ENCODE peak calls at places on chromosomes 5 and 9, in six cellular contexts. Z, Y, V, O, T and L are unnamed samples.

GRCh38 chr9:110255064-110255416 is 1.3 kb downstream of the TXN start:
- DNase-seq in Z (no peak), Y (no peak), V (no peak), O (no peak), T (no peak), L (peak; percentile 28)

GRCh38 chr9:137227057-137227852 is at the start of gene RNF224:
- DNase-seq in Z (peak; percentile 69), Y (peak; percentile 78), V (peak; percentile 73), O (peak; percentile 61), T (peak; percentile 97), L (peak; percentile 88)

GRCh38 chr5:163571755-163572154 is 66.3 kb downstream of the MAT2B start:
- DNase-seq in Z (no peak), Y (no peak), V (no peak), O (no peak), T (no peak), L (no peak)

GRCh38 chr5:170121321-170121720 is 15.6 kb downstream of the FOXI1 start:
- DNase-seq in Z (no peak), Y (no peak), V (no peak), O (no peak), T (no peak), L (no peak)

GRCh38 chr5:111072949-111073682 is 1.6 kb downstream of the TSLP start:
- DNase-seq in Z (no peak), Y (peak; percentile 11), V (peak; percentile 68), O (peak; percentile 31), T (peak; percentile 28), L (peak; percentile 61)

GRCh38 chr9:105359899-105360298 is 87.9 kb upstream of the FSD1L start:
- DNase-seq in Z (no peak), Y (no peak), V (no peak), O (no peak), T (no peak), L (no peak)

GRCh38 chr9:130845901-130846381 is 10.9 kb downstream of the ABL1 start:
- DNase-seq in Z (no peak), Y (peak; percentile 23), V (peak; percentile 99), O (no peak), T (no peak), L (no peak)

GRCh38 chr5:132001647-132002561 is 9.6 kb downstream of the ACSL6 start:
- DNase-seq in Z (peak; percentile 97), Y (no peak), V (no peak), O (no peak), T (no peak), L (no peak)

GRCh38 chr9:136247551-136247916 is 1.9 kb upstream of the QSOX2 start:
- DNase-seq in Z (no peak), Y (no peak), V (no peak), O (no peak), T (no peak), L (no peak)

GRCh38 chr5:176845392-176845713 is 35.0 kb downstream of the UNC5A start:
- DNase-seq in Z (no peak), Y (no peak), V (no peak), O (no peak), T (no peak), L (no peak)

GRCh38 chr9:37246825-37247224 is 126.5 kb downstream of the ZCCHC7 start:
- DNase-seq in Z (no peak), Y (no peak), V (no peak), O (no peak), T (no peak), L (no peak)

GRCh38 chr5:172683696-172684464 is 42.8 kb downstream of the NEURL1B start:
- DNase-seq in Z (no peak), Y (no peak), V (no peak), O (no peak), T (no peak), L (no peak)

GRCh38 chr5:165630211-165630866 is 2124.9 kb downstream of the MAT2B start:
- DNase-seq in Z (peak; percentile 46), Y (peak; percentile 7), V (peak; percentile 32), O (peak; percentile 60), T (peak; percentile 30), L (peak; percentile 15)

GRCh38 chr5:162231522-162231921 is 163.9 kb downstream of the GABRG2 start:
- DNase-seq in Z (no peak), Y (no peak), V (no peak), O (no peak), T (no peak), L (no peak)

GRCh38 chr5:142520885-142521284 is 165.0 kb downstream of the FGF1 start:
- DNase-seq in Z (no peak), Y (no peak), V (no peak), O (no peak), T (no peak), L (no peak)

GRCh38 chr5:123482258-123482657 is 29.7 kb upstream of the CSNK1G3 start:
- DNase-seq in Z (no peak), Y (no peak), V (no peak), O (no peak), T (no peak), L (no peak)

GRCh38 chr9:138013836-138014569 is 136.4 kb downstream of the CACNA1B start:
- DNase-seq in Z (no peak), Y (no peak), V (no peak), O (no peak), T (no peak), L (no peak)

GRCh38 chr9:99563364-99563763 is 258.3 kb upstream of the NR4A3 start:
- DNase-seq in Z (peak; percentile 2), Y (no peak), V (no peak), O (no peak), T (no peak), L (no peak)

GRCh38 chr5:10632110-10632903 is 68.4 kb downstream of the ANKRD33B start:
- DNase-seq in Z (no peak), Y (no peak), V (no peak), O (no peak), T (no peak), L (peak; percentile 53)

GRCh38 chr5:145969714-145970092 is 33.3 kb downstream of the SH3RF2 start:
- DNase-seq in Z (no peak), Y (no peak), V (no peak), O (no peak), T (no peak), L (no peak)

GRCh38 chr5:36027066-36027465 is 35.9 kb upstream of the UGT3A1 start:
- DNase-seq in Z (no peak), Y (no peak), V (no peak), O (no peak), T (no peak), L (no peak)

GRCh38 chr5:133192716-133193115 is 140.9 kb downstream of the HSPA4 start:
- DNase-seq in Z (no peak), Y (no peak), V (no peak), O (no peak), T (no peak), L (no peak)

GRCh38 chr5:92605591-92605990 is 975.4 kb downstream of the NR2F1-AS1 start:
- DNase-seq in Z (no peak), Y (no peak), V (no peak), O (no peak), T (no peak), L (no peak)

GRCh38 chr5:177553671-177554429 is 513 bp downstream of the FAM193B start:
- DNase-seq in Z (no peak), Y (peak; percentile 58), V (peak; percentile 80), O (no peak), T (peak; percentile 56), L (peak; percentile 63)

GRCh38 chr5:34957857-34958690 is 28.7 kb downstream of the DNAJC21 start:
- DNase-seq in Z (peak; percentile 30), Y (peak; percentile 43), V (peak; percentile 44), O (peak; percentile 20), T (no peak), L (no peak)

GRCh38 chr5:54387659-54388232 is 67.8 kb upstream of the HSPB3 start:
- DNase-seq in Z (no peak), Y (no peak), V (no peak), O (no peak), T (no peak), L (no peak)

GRCh38 chr9:109451311-109452025 is 46.6 kb downstream of the PTPN3 start:
- DNase-seq in Z (peak; percentile 16), Y (no peak), V (no peak), O (no peak), T (no peak), L (no peak)

GRCh38 chr9:90038778-90039177 is 434.0 kb downstream of the GADD45G start:
- DNase-seq in Z (no peak), Y (no peak), V (no peak), O (no peak), T (no peak), L (no peak)

GRCh38 chr5:82812575-82812974 is 264.6 kb downstream of the TMEM167A start:
- DNase-seq in Z (no peak), Y (no peak), V (no peak), O (no peak), T (no peak), L (no peak)

GRCh38 chr9:33340186-33340585 is 49.9 kb downstream of the NFX1 start:
- DNase-seq in Z (no peak), Y (no peak), V (no peak), O (no peak), T (no peak), L (no peak)

GRCh38 chr5:124546643-124547042 is 199.8 kb downstream of the ZNF608 start:
- DNase-seq in Z (no peak), Y (no peak), V (no peak), O (no peak), T (no peak), L (no peak)

GRCh38 chr5:151085517-151086031 is 4.7 kb upstream of the TNIP1 start:
- DNase-seq in Z (no peak), Y (no peak), V (no peak), O (peak; percentile 50), T (peak; percentile 68), L (peak; percentile 77)

GRCh38 chr9:133691659-133692363 is 46.3 kb downstream of the SARDH start:
- DNase-seq in Z (no peak), Y (no peak), V (no peak), O (no peak), T (no peak), L (no peak)

GRCh38 chr5:137563646-137564474 is 64.7 kb upstream of the SPOCK1 start:
- DNase-seq in Z (no peak), Y (no peak), V (no peak), O (no peak), T (no peak), L (no peak)

GRCh38 chr5:74516217-74516636 is 124.3 kb downstream of the ENC1 start:
- DNase-seq in Z (peak; percentile 61), Y (no peak), V (no peak), O (no peak), T (no peak), L (no peak)

GRCh38 chr9:125766468-125767221 is 19.5 kb downstream of the PBX3 start:
- DNase-seq in Z (no peak), Y (no peak), V (no peak), O (no peak), T (no peak), L (no peak)
- TF ChIP-seq EP300 in Z (no peak), Y (no peak), V (no peak), O (no peak), T (no peak), L (no peak)

GRCh38 chr5:152218694-152219093 is 186.4 kb downstream of the NMUR2 start:
- DNase-seq in Z (peak; percentile 1), Y (no peak), V (no peak), O (no peak), T (no peak), L (no peak)
- TF ChIP-seq EP300 in Z (no peak), Y (no peak), V (no peak), O (no peak), T (no peak), L (no peak)

GRCh38 chr9:5459289-5459829 is 9.0 kb downstream of the CD274 start:
- DNase-seq in Z (no peak), Y (no peak), V (no peak), O (no peak), T (peak; percentile 32), L (no peak)
- TF ChIP-seq EP300 in Z (no peak), Y (no peak), V (no peak), O (no peak), T (no peak), L (no peak)

GRCh38 chr5:78237911-78238310 is 56.6 kb downstream of the AP3B1 start:
- DNase-seq in Z (no peak), Y (no peak), V (no peak), O (no peak), T (no peak), L (no peak)
- TF ChIP-seq EP300 in Z (no peak), Y (no peak), V (no peak), O (no peak), T (no peak), L (no peak)